ENCODE peak calls at places on chromosome 12, in six cellular contexts. E is stimulated activated CD8-positive, alpha-beta memory T cell treated with anti-CD3 and anti-CD28 coated beads, Interleukin-2, amount 100 ng/mL, for 1 hour; G is activated CD4-positive, CD25-positive, alpha-beta regulatory T cell treated with anti-CD3 and anti-CD28 coated beads, Interleukin-2, amount 50 U/mL, for 72 hours; P is kidney epithelial cell; F is CD4-positive, alpha-beta T cell; Z is transverse colon. Q is an unnamed sample.
A peak's percentile ranks its signal among the peaks of the same experiment; 100 is the strongest.

GRCh38 chr12:68899251-68899771 is 33.7 kb downstream of the CPM start:
- DNase-seq in E (no peak), G (no peak), P (peak; percentile 62), F (no peak), Z (peak; percentile 75), Q (no peak)

GRCh38 chr12:57777367-57777766 is 5.0 kb downstream of the EEF1AKMT3 start:
- DNase-seq in E (no peak), G (no peak), P (no peak), F (no peak), Z (no peak), Q (no peak)

GRCh38 chr12:52539024-52539820 is 13.7 kb downstream of the KRT71 start:
- DNase-seq in E (no peak), G (no peak), P (peak; percentile 14), F (no peak), Z (no peak), Q (no peak)

GRCh38 chr12:89680409-89680808 is 28.2 kb downstream of the ATP2B1 start:
- DNase-seq in E (no peak), G (no peak), P (no peak), F (no peak), Z (no peak), Q (no peak)

GRCh38 chr12:117134059-117134458 is 34.8 kb upstream of the TESC start:
- DNase-seq in E (peak; percentile 3), G (peak; percentile 46), P (no peak), F (no peak), Z (no peak), Q (no peak)

GRCh38 chr12:69105101-69105613 is 134.2 kb upstream of the CPSF6 start:
- DNase-seq in E (no peak), G (no peak), P (peak; percentile 64), F (no peak), Z (no peak), Q (no peak)

GRCh38 chr12:55686366-55687010 is 21.2 kb downstream of the ITGA7 start:
- DNase-seq in E (no peak), G (no peak), P (no peak), F (no peak), Z (no peak), Q (no peak)

GRCh38 chr12:88753074-88753473 is 172.8 kb upstream of the KITLG start:
- DNase-seq in E (no peak), G (no peak), P (no peak), F (no peak), Z (no peak), Q (no peak)

GRCh38 chr12:48601013-48601756 is 31.3 kb upstream of the LALBA start:
- DNase-seq in E (no peak), G (no peak), P (peak; percentile 14), F (no peak), Z (no peak), Q (no peak)

GRCh38 chr12:117518594-117519270 is 157.3 kb upstream of the NOS1 start:
- DNase-seq in E (no peak), G (no peak), P (no peak), F (no peak), Z (peak; percentile 85), Q (no peak)

GRCh38 chr12:91818236-91819131 is 327.2 kb downstream of the BTG1 start:
- DNase-seq in E (no peak), G (no peak), P (no peak), F (no peak), Z (no peak), Q (no peak)

GRCh38 chr12:51004504-51004903 is 21.7 kb downstream of the SLC11A2 start:
- DNase-seq in E (no peak), G (no peak), P (no peak), F (no peak), Z (no peak), Q (no peak)

GRCh38 chr12:64670856-64671639 is 60.8 kb downstream of the RASSF3 start:
- DNase-seq in E (no peak), G (no peak), P (peak; percentile 50), F (no peak), Z (peak; percentile 55), Q (no peak)

GRCh38 chr12:71024827-71025226 is 104.3 kb upstream of the PTPRR start:
- DNase-seq in E (no peak), G (no peak), P (no peak), F (no peak), Z (no peak), Q (no peak)

GRCh38 chr12:12689672-12690287 is 6.2 kb downstream of the GPR19 start:
- DNase-seq in E (no peak), G (no peak), P (no peak), F (no peak), Z (no peak), Q (no peak)